ENCODE peak calls at places on chromosome 7, in eight cellular contexts. P is activated CD4-positive, alpha-beta T cell treated with anti-CD3 and anti-CD28 coated beads, Interleukin-2, amount 50 U/mL, for 4 hours; L is spleen; K is stimulated activated CD4-positive, alpha-beta T cell treated with anti-CD3 and anti-CD28 coated beads, Interleukin-4, amount 100 ng/mL, for 48 hours; V is NCI-H1694 treated with DMSO at 0.1 percent for 48 hours; E is RKO; G is NCI-H1105 treated with DMSO at 0.1 percent for 48 hours; J is astrocyte of the cerebellum. T is an unnamed sample.

GRCh38 chr7:29297194-29297890 is 102.8 kb downstream of the CHN2 start:
- DNase-seq in P (no peak), L (no peak), K (no peak), V (no peak), E (no peak), G (no peak), J (no peak), T (no peak)

GRCh38 chr7:11206131-11206921 is 232.7 kb downstream of the PHF14 start:
- DNase-seq in P (no peak), L (no peak), K (no peak), V (peak; percentile 18), E (no peak), G (peak; percentile 58), J (no peak), T (no peak)

GRCh38 chr7:128875523-128875948 is 12.9 kb downstream of the ATP6V1F start:
- DNase-seq in P (no peak), L (peak; percentile 66), K (no peak), V (no peak), E (no peak), G (no peak), J (no peak), T (peak; percentile 37)

GRCh38 chr7:38840736-38841460 is 68.1 kb downstream of the VPS41 start:
- DNase-seq in P (no peak), L (no peak), K (no peak), V (no peak), E (no peak), G (no peak), J (peak; percentile 47), T (no peak)

GRCh38 chr7:29192811-29193210 is 1.8 kb upstream of the CHN2 start:
- DNase-seq in P (no peak), L (no peak), K (no peak), V (no peak), E (no peak), G (no peak), J (no peak), T (no peak)

GRCh38 chr7:71828361-71828760 is 583.8 kb downstream of the CALN1 start:
- DNase-seq in P (no peak), L (no peak), K (no peak), V (no peak), E (no peak), G (no peak), J (no peak), T (no peak)

GRCh38 chr7:7475601-7476000 is 60.1 kb downstream of the COL28A1 start:
- DNase-seq in P (no peak), L (no peak), K (no peak), V (no peak), E (no peak), G (no peak), J (no peak), T (no peak)

GRCh38 chr7:79933144-79933543 is 201.5 kb upstream of the GNAI1 start:
- DNase-seq in P (no peak), L (no peak), K (no peak), V (no peak), E (no peak), G (no peak), J (no peak), T (no peak)

GRCh38 chr7:111407258-111407657 is 155.0 kb downstream of the IMMP2L start:
- DNase-seq in P (no peak), L (no peak), K (no peak), V (no peak), E (no peak), G (no peak), J (no peak), T (no peak)

GRCh38 chr7:155983176-155983815 is 171.0 kb upstream of the SHH start:
- DNase-seq in P (no peak), L (no peak), K (no peak), V (no peak), E (no peak), G (no peak), J (no peak), T (no peak)